ENCODE peak calls at places on chromosomes 7 and 10, in six cellular contexts. A, P, M, S, K and N are unnamed samples. For H3K4me1 and H3K27me3, the result is how much of the 10 kb centered on the place peaks cover.

GRCh38 chr7:44287488-44288380 is 37.7 kb downstream of the CAMK2B start:
- DNase-seq in K (no peak), P (no peak), A (peak), M (peak), S (no peak), N (no peak)

GRCh38 chr10:80459047-80459865 is 5.1 kb downstream of the TSPAN14 start:
- DNase-seq in M (peak), A (peak), K (peak), S (peak), P (no peak), N (peak)

GRCh38 chr10:49112098-49112497 is 3.2 kb downstream of the VSTM4 start:
- DNase-seq in M (no peak), S (no peak), K (no peak), A (no peak), P (no peak), N (no peak)

GRCh38 chr10:6689036-6689435 is 109.0 kb upstream of the PRKCQ start:
- DNase-seq in M (no peak), A (no peak), P (no peak), K (no peak), S (no peak), N (no peak)

GRCh38 chr10:32981760-32982159 is 23.7 kb upstream of the ITGB1 start:
- DNase-seq in S (peak), A (no peak), P (no peak), K (peak), M (no peak), N (peak)

GRCh38 chr7:79806161-79806734 is 328.4 kb upstream of the GNAI1 start:
- DNase-seq in S (no peak), P (no peak), A (no peak), M (no peak), K (no peak), N (no peak)

GRCh38 chr7:111089822-111090426 is 1.0 kb upstream of the LRRN3 start:
- DNase-seq in K (peak), A (no peak), P (no peak), M (no peak), S (peak), N (no peak)

GRCh38 chr10:54961040-54961439 is 160.0 kb upstream of the PCDH15 start:
- DNase-seq in A (no peak), K (no peak), M (peak), P (no peak), S (no peak), N (no peak)

GRCh38 chr7:28573751-28574295 is 161.5 kb downstream of the CREB5 start:
- DNase-seq in S (no peak), M (no peak), P (no peak), K (no peak), A (no peak), N (no peak)

GRCh38 chr10:7788640-7789335 is 811 bp downstream of the ATP5F1C start:
- DNase-seq in S (no peak), P (no peak), A (no peak), K (no peak), M (no peak), N (peak)

GRCh38 chr10:88136712-88137111 is 273.3 kb downstream of the PTEN start:
- DNase-seq in M (no peak), S (no peak), K (no peak), A (no peak), P (no peak), N (no peak)

GRCh38 chr10:101095550-101096213 is 33.9 kb downstream of the KAZALD1 start:
- DNase-seq in S (peak), K (peak), M (peak), A (peak), P (no peak), N (peak)

GRCh38 chr10:95819620-95820329 is 63.8 kb downstream of the ENTPD1 start:
- DNase-seq in P (no peak), A (no peak), K (no peak), M (no peak), S (no peak), N (no peak)

GRCh38 chr10:69425041-69425440 is 8.3 kb upstream of the TACR2 start:
- DNase-seq in S (no peak), A (no peak), K (no peak), P (no peak), M (no peak), N (no peak)
- H3K4me1 ChIP-seq in S (under half), A (under half), K (under half), P (under half), M (under half), N (under half)

DNA sequence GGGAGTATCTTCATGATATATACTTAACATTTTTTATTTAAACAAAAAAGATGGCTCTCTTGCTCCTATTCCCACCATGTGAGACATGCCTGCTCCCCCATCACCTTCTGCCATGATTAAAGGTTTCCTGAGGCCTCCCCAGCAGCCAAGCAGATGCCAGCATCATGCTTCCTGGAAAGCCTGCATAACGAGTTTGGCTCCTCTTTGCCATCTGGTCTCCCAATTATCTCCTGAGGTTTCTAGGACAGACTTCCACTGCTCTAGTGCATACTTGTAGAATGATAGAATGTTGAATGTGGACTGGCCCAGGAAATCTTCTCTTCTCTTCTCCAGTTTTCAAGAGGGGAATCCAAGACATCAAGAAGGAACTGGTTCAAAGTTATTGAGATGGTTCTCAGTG is 45.9 kb upstream of the ELAPOR2 start:
- DNase-seq in S (no peak), A (no peak), K (no peak), M (no peak), P (no peak), N (no peak)
- H3K27me3 ChIP-seq in S (under half), A (under half), K (under half), M (under half), P (under half), N (under half)

DNA sequence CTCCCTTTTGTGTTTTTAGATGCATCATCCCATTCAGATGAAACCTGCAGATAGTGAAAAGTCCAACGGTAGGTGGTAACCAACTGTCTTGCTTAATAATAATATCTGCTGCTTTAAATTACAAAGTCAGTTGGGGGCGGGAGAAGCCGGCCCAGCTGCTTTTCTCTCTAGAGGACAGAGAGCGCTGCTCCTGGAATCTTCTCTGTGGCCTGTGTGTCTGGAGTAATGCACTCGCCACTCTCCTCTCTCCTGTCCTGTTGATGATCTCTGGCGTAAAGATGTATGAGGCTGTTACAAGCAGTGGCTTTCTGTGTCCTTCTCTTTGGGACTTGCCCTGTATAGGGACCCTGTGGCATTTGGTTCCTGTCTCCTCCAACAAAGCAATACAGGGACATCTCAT is 231.5 kb downstream of the CELF2 start:
- DNase-seq in M (no peak), A (no peak), S (no peak), P (no peak), K (no peak), N (no peak)
- H3K4me1 ChIP-seq in M (under half), A (under half), S (under half), P (under half), K (under half), N (under half)

GRCh38 chr7:139523199-139523941 is at the start of gene CLEC2L:
- DNase-seq in A (no peak), K (no peak), P (no peak), S (no peak), M (no peak), N (no peak)

GRCh38 chr7:139521439-139521838 is 2.0 kb upstream of the CLEC2L start:
- DNase-seq in P (no peak), S (no peak), A (no peak), K (no peak), M (no peak), N (no peak)

GRCh38 chr7:139525239-139525638 is 1.8 kb downstream of the CLEC2L start:
- DNase-seq in M (no peak), P (no peak), S (no peak), K (no peak), A (no peak), N (no peak)

GRCh38 chr7:139523988-139524815 is 717 bp downstream of the CLEC2L start:
- DNase-seq in S (no peak), M (no peak), A (no peak), K (no peak), P (no peak), N (no peak)

GRCh38 chr7:139522830-139523198 is 671 bp upstream of the CLEC2L start:
- DNase-seq in M (no peak), A (no peak), S (no peak), P (no peak), K (no peak), N (no peak)
- H3K27me3 ChIP-seq in M (under half), A (under half), S (under half), P (under half), K (under half), N (under half)

GRCh38 chr10:102111276-102111675 is 8.9 kb downstream of the LDB1 start:
- DNase-seq in K (no peak), A (no peak), P (no peak), S (no peak), M (no peak), N (no peak)

GRCh38 chr10:102112210-102112817 is 7.9 kb downstream of the LDB1 start:
- DNase-seq in M (no peak), P (no peak), A (no peak), S (no peak), K (no peak), N (no peak)

GRCh38 chr10:102113956-102114857 is 6.0 kb downstream of the LDB1 start:
- DNase-seq in S (no peak), M (peak), K (no peak), P (no peak), A (peak), N (peak)

GRCh38 chr10:102114861-102115618 is 5.1 kb downstream of the LDB1 start:
- DNase-seq in M (peak), P (peak), A (peak), K (peak), S (peak), N (peak)

DNA sequence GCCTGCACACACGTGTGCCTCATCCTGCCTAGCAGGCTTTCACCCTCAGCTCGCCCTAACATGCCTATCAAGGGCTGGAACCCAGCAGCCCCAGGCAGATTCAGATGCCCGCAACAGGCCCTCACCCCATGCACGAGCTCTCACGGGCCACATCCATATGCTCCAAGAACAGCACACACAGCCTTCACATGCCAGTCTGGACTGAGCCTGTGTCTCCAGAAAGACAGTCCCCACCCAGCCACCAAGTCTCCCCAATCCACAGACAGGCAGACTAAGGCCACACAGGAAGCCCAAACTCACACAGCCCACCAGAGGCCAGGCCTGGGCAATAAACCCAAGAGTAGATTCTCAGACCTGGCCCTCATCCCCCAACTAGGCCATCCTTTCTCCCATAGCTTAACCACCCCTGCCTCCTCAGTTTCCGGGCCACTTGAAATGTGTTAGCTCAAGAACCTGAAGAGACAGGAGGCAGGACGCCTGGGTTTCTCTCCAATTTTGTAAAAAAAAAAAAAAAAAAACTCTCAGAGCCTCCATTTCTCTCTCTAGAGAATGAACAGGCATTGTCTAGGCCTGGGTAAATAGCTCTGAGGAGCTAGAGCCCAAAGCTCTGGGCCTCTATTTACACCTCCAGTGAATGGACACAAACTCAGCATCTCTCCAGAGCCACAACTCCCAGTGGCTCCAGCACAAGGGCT is 6.8 kb downstream of the LDB1 start:
- DNase-seq in M (no peak), A (no peak), K (no peak), S (no peak), P (no peak), N (no peak)
- H3K4me1 ChIP-seq in M (under half), A (under half), K (under half), S (half or more), P (half or more), N (under half)

GRCh38 chr7:35339811-35340210 is 85.9 kb upstream of the TBX20 start:
- DNase-seq in K (no peak), S (no peak), M (no peak), P (no peak), A (no peak), N (no peak)
- H3K27me3 ChIP-seq in K (under half), S (under half), M (under half), P (under half), A (under half), N (under half)

DNA sequence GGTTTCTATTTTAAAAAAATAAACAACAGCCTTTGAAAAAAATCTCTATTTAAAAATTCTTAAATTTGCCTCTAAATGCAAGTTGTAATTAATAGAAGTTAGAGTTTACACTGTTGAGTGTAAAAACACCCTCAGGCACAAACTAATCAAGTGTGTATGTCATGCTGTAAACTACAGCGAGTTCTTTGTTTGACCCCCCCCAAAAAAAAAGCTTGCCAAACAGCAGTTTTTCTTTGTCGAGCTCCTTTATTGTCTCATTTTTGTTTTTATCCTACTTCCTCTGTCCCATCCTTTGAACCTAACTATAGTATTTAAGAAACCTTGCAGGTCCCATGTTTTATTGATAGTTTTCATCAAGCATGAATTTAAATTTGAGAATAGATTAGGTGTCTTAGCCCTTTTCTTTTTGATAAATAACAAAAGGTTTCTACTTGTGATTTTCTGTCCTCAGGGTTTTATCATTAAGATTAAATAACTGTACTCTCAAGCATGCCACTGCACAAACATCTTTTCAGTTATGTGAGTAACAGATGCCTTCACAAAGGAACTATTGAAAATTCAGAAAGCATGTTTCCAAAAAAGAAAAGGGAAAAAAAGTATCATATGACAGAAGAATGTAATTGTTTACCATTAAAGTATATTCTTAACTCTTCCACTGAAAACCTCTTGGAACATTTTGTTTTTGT is 176.0 kb downstream of the ARID5B start:
- DNase-seq in A (no peak), M (no peak), S (no peak), P (no peak), K (no peak), N (no peak)
- H3K4me1 ChIP-seq in A (under half), M (under half), S (under half), P (half or more), K (under half), N (under half)

GRCh38 chr7:27174077-27175004 is at the start of gene HOXA10:
- DNase-seq in S (no peak), M (peak), A (peak), P (no peak), K (no peak), N (peak)

GRCh38 chr7:27172388-27172774 is 1.7 kb downstream of the HOXA10 start:
- DNase-seq in M (peak), A (peak), S (no peak), K (no peak), P (no peak), N (no peak)

GRCh38 chr7:27175005-27175625 is 995 bp upstream of the HOXA10 start:
- DNase-seq in S (no peak), M (peak), P (no peak), A (peak), K (no peak), N (peak)

GRCh38 chr7:27172823-27173411 is 1.2 kb downstream of the HOXA10 start:
- DNase-seq in M (peak), A (peak), S (no peak), K (no peak), P (no peak), N (peak)

GRCh38 chr7:27173412-27174076 is 576 bp downstream of the HOXA10 start:
- DNase-seq in A (peak), P (no peak), S (no peak), K (no peak), M (peak), N (no peak)
- H3K27me3 ChIP-seq in A (under half), P (under half), S (half or more), K (under half), M (half or more), N (under half)

DNA sequence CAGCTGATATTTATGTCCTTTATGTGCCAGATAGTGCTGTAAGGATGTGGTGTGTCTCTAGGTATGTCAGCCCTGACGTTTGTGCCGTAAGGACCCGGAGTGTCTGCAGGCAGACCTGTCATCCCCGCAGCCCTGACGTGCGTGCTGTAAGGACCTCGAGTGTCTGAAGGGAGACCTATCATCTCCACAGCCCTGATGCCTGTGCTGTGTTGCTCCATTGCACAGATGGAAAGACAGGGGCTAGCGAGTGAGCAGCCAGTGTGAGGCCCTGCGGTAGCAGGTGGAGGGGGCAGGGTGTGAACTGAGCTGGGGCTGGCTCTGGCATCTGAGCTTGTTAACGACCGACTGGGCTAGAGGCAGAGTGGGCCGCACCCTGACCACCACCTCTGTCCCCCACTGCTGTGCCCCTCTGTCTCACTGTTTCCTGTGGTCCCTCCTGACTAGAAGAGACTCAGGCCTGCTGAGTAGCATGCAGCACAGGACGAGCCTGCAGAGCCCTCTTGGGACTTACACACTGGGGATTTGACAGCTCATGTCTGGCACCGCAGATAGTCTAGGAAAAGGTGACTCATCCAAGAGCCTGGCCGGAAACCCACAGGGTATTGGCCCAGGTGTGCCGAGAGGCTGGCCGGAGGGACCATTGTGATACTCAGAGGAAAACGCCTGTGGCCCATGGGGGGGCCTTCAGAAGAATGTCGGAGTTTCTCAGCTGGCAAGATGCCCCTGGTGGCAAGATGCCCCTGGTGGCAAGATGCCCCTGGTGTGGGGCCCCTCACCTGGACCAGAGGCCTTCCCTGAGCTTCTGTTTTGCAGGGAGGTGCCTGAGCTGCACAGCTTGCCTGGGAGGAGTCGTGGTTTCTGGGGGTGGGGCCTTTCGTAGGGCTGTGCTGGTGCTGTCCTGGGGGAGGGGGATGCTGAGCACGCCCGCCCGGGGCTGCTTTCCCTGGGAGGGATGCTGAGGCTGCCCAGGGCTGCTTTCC is 34.3 kb downstream of the INPP5A start:
- DNase-seq in S (no peak), K (peak), A (no peak), M (peak), P (no peak), N (peak)
- H3K4me1 ChIP-seq in S (under half), K (under half), A (under half), M (under half), P (under half), N (under half)